ENCODE peak calls at places on chromosome 1, in five cellular contexts. One of them, this sample, is unnamed.

GRCh38 chr1:220943319-220943718 is 64.1 kb downstream of the HLX start:
- DNase-seq in NCI-H1105: no peak
- DNase-seq in AG09319: no peak
- DNase-seq in naive thymus-derived CD4-positive, alpha-beta T cell: no peak
- DNase-seq in activated B cell treated with CpG ODN at 0.5 μM for 24 hours: no peak
- DNase-seq in this sample: no peak

GRCh38 chr1:109760581-109761226 is 3.0 kb downstream of the EPS8L3 start:
- DNase-seq in AG09319: no peak
- DNase-seq in naive thymus-derived CD4-positive, alpha-beta T cell: no peak
- DNase-seq in activated B cell treated with CpG ODN at 0.5 μM for 24 hours: no peak
- DNase-seq in NCI-H1105: no peak
- DNase-seq in this sample: no peak

GRCh38 chr1:16013220-16013907 is 4.5 kb downstream of the HSPB7 start:
- DNase-seq in naive thymus-derived CD4-positive, alpha-beta T cell: no peak
- DNase-seq in NCI-H1105: no peak
- DNase-seq in AG09319: no peak
- DNase-seq in activated B cell treated with CpG ODN at 0.5 μM for 24 hours: peak
- DNase-seq in this sample: peak

GRCh38 chr1:11413907-11414495 is 65.0 kb upstream of the DISP3 start:
- DNase-seq in NCI-H1105: peak
- DNase-seq in AG09319: no peak
- DNase-seq in naive thymus-derived CD4-positive, alpha-beta T cell: no peak
- DNase-seq in activated B cell treated with CpG ODN at 0.5 μM for 24 hours: no peak
- DNase-seq in this sample: no peak

GRCh38 chr1:201456499-201457309 is 12.3 kb downstream of the PHLDA3 start:
- DNase-seq in naive thymus-derived CD4-positive, alpha-beta T cell: no peak
- DNase-seq in AG09319: peak
- DNase-seq in NCI-H1105: no peak
- DNase-seq in activated B cell treated with CpG ODN at 0.5 μM for 24 hours: no peak
- DNase-seq in this sample: no peak

GRCh38 chr1:13494025-13494424 is 19.8 kb downstream of the LRRC38 start:
- DNase-seq in activated B cell treated with CpG ODN at 0.5 μM for 24 hours: no peak
- DNase-seq in naive thymus-derived CD4-positive, alpha-beta T cell: no peak
- DNase-seq in AG09319: no peak
- DNase-seq in NCI-H1105: no peak
- DNase-seq in this sample: no peak

GRCh38 chr1:3611170-3612019 is at the start of gene MEGF6:
- DNase-seq in activated B cell treated with CpG ODN at 0.5 μM for 24 hours: no peak
- DNase-seq in naive thymus-derived CD4-positive, alpha-beta T cell: no peak
- DNase-seq in NCI-H1105: peak
- DNase-seq in AG09319: no peak
- DNase-seq in this sample: no peak

GRCh38 chr1:223088713-223089240 is 54.3 kb downstream of the TLR5 start:
- DNase-seq in AG09319: no peak
- DNase-seq in naive thymus-derived CD4-positive, alpha-beta T cell: no peak
- DNase-seq in NCI-H1105: no peak
- DNase-seq in activated B cell treated with CpG ODN at 0.5 μM for 24 hours: no peak
- DNase-seq in this sample: no peak

GRCh38 chr1:25774921-25775774 is 24.8 kb upstream of the SELENON start:
- DNase-seq in NCI-H1105: peak
- DNase-seq in activated B cell treated with CpG ODN at 0.5 μM for 24 hours: no peak
- DNase-seq in AG09319: no peak
- DNase-seq in naive thymus-derived CD4-positive, alpha-beta T cell: peak
- DNase-seq in this sample: peak

GRCh38 chr1:22131875-22132486 is 10.9 kb downstream of the WNT4 start:
- DNase-seq in NCI-H1105: peak
- DNase-seq in naive thymus-derived CD4-positive, alpha-beta T cell: peak
- DNase-seq in activated B cell treated with CpG ODN at 0.5 μM for 24 hours: peak
- DNase-seq in AG09319: no peak
- DNase-seq in this sample: peak

GRCh38 chr1:1208713-1209433 is 2.5 kb upstream of the TNFRSF18 start:
- DNase-seq in NCI-H1105: no peak
- DNase-seq in activated B cell treated with CpG ODN at 0.5 μM for 24 hours: peak
- DNase-seq in AG09319: no peak
- DNase-seq in naive thymus-derived CD4-positive, alpha-beta T cell: no peak
- DNase-seq in this sample: no peak

GRCh38 chr1:117120774-117121588 is 568 bp downstream of the TRIM45 start:
- DNase-seq in activated B cell treated with CpG ODN at 0.5 μM for 24 hours: no peak
- DNase-seq in naive thymus-derived CD4-positive, alpha-beta T cell: no peak
- DNase-seq in NCI-H1105: peak
- DNase-seq in AG09319: no peak
- DNase-seq in this sample: no peak

This sample was measured in activated T-helper 2 cell treated with anti-CD3 and anti-CD28 coated beads, Interferon-gamma antibody, Interleukin-2, Interleukin-4, amounts not matched to agents 10 μg/mL and 5 μg/mL and 100 μg/mL, durations not matched to agents 14 hours and 24 hours and 36 hours.